ENCODE peak calls at places on chromosomes 11 and 22, in ten cellular contexts. R is activated gamma-delta T cell treated with Interleukin-2 at 50 U/mL for 16 hours; J is MCF 10A; B is activated effector memory CD4-positive, alpha-beta T cell treated with Interleukin-2 at 50 U/mL for 16 hours; W is adipocyte; P is CD8-positive, alpha-beta T cell; O is activated naive CD8-positive, alpha-beta T cell treated with anti-CD3 and anti-CD28 coated beads for 36 hours; H is right lobe of liver; G is EH; M is foreskin fibroblast. U is an unnamed sample.

GRCh38 chr22:46355369-46355995 is 20.0 kb downstream of the TRMU start:
- DNase-seq in R (peak; percentile 62), J (peak; percentile 68), B (peak; percentile 17), W (peak; percentile 82), P (peak; percentile 43), O (peak; percentile 55), H (peak; percentile 65), G (peak; percentile 63), M (peak; percentile 76), U (peak; percentile 46)

GRCh38 chr11:38593649-38594048 is 1995.6 kb upstream of the RAG2 start:
- DNase-seq in R (no peak), J (peak; percentile 68), B (no peak), W (peak; percentile 9), P (no peak), O (no peak), H (no peak), G (peak; percentile 16), M (peak; percentile 0), U (peak; percentile 1)

GRCh38 chr11:62883677-62884076 is 3.0 kb downstream of the SLC3A2 start:
- DNase-seq in R (no peak), J (peak; percentile 34), B (no peak), W (peak; percentile 56), P (no peak), O (no peak), H (no peak), G (peak; percentile 49), M (no peak), U (no peak)

GRCh38 chr22:49326558-49326957 is 501.1 kb downstream of the BRD1 start:
- DNase-seq in R (no peak), J (no peak), B (no peak), W (no peak), P (no peak), O (no peak), H (no peak), G (no peak), M (no peak), U (no peak)

GRCh38 chr11:10355257-10355661 is 50.4 kb downstream of the ADM start:
- DNase-seq in R (no peak), J (peak; percentile 74), B (no peak), W (peak; percentile 76), P (no peak), O (no peak), H (no peak), G (peak; percentile 89), M (peak; percentile 83), U (peak; percentile 86)

GRCh38 chr22:37154925-37155712 is 5.4 kb upstream of the IL2RB start:
- DNase-seq in R (no peak), J (no peak), B (no peak), W (no peak), P (no peak), O (no peak), H (no peak), G (no peak), M (no peak), U (no peak)

GRCh38 chr11:71489311-71490043 is 36.5 kb downstream of the NADSYN1 start:
- DNase-seq in R (no peak), J (peak; percentile 25), B (no peak), W (no peak), P (no peak), O (peak; percentile 75), H (peak; percentile 59), G (peak; percentile 20), M (peak; percentile 17), U (peak; percentile 23)

GRCh38 chr11:123176785-123177184 is 18.3 kb downstream of the CLMP start:
- DNase-seq in R (no peak), J (no peak), B (no peak), W (no peak), P (no peak), O (no peak), H (no peak), G (no peak), M (no peak), U (no peak)

GRCh38 chr11:113282898-113283297 is 31.5 kb upstream of the TTC12 start:
- DNase-seq in R (no peak), J (no peak), B (no peak), W (no peak), P (no peak), O (no peak), H (no peak), G (no peak), M (no peak), U (no peak)

GRCh38 chr11:64459016-64459415 is 100.1 kb downstream of the RPS6KA4 start:
- DNase-seq in R (no peak), J (no peak), B (no peak), W (no peak), P (no peak), O (no peak), H (no peak), G (peak; percentile 38), M (no peak), U (no peak)

GRCh38 chr11:70662691-70663098 is 264.4 kb downstream of the CTTN start:
- DNase-seq in R (no peak), J (no peak), B (no peak), W (no peak), P (no peak), O (no peak), H (no peak), G (no peak), M (peak; percentile 8), U (no peak)

GRCh38 chr11:8252388-8252787 is 11.3 kb downstream of the LMO1 start:
- DNase-seq in R (no peak), J (no peak), B (no peak), W (no peak), P (no peak), O (no peak), H (no peak), G (peak; percentile 15), M (no peak), U (no peak)

GRCh38 chr11:66429983-66430602 is 8.6 kb downstream of the MRPL11 start:
- DNase-seq in R (peak; percentile 66), J (peak; percentile 73), B (peak; percentile 48), W (peak; percentile 93), P (peak; percentile 58), O (peak; percentile 71), H (peak; percentile 65), G (peak; percentile 80), M (peak; percentile 86), U (peak; percentile 78)

GRCh38 chr22:38870791-38871359 is 1.1 kb downstream of the CBX6 start:
- DNase-seq in R (no peak), J (no peak), B (no peak), W (peak; percentile 27), P (no peak), O (no peak), H (no peak), G (no peak), M (no peak), U (no peak)

GRCh38 chr22:24450600-24450999 is 23.2 kb downstream of the ADORA2A start:
- DNase-seq in R (no peak), J (no peak), B (no peak), W (no peak), P (no peak), O (no peak), H (no peak), G (no peak), M (no peak), U (peak; percentile 31)

GRCh38 chr11:128921790-128922189 is 20.9 kb downstream of the TP53AIP1 start:
- DNase-seq in R (no peak), J (no peak), B (no peak), W (no peak), P (no peak), O (no peak), H (no peak), G (no peak), M (no peak), U (no peak)

GRCh38 chr22:31650391-31650790 is 11.6 kb downstream of the PISD start:
- DNase-seq in R (no peak), J (peak; percentile 86), B (no peak), W (peak; percentile 82), P (no peak), O (no peak), H (no peak), G (peak; percentile 85), M (peak; percentile 91), U (peak; percentile 93)

GRCh38 chr11:24588075-24588474 is 91.2 kb downstream of the LUZP2 start:
- DNase-seq in R (no peak), J (peak; percentile 1), B (no peak), W (peak; percentile 51), P (no peak), O (no peak), H (no peak), G (no peak), M (peak; percentile 14), U (no peak)

GRCh38 chr11:14907411-14908213 is 15.6 kb upstream of the CYP2R1 start:
- DNase-seq in R (peak; percentile 81), J (peak; percentile 70), B (peak; percentile 73), W (peak; percentile 47), P (peak; percentile 74), O (peak; percentile 80), H (peak; percentile 78), G (peak; percentile 54), M (peak; percentile 76), U (peak; percentile 30)

GRCh38 chr11:122089111-122089510 is 26.9 kb downstream of the BLID start:
- DNase-seq in R (no peak), J (no peak), B (no peak), W (no peak), P (no peak), O (no peak), H (no peak), G (peak; percentile 55), M (peak; percentile 47), U (peak; percentile 77)

GRCh38 chr11:27720277-27720830 is 20.1 kb upstream of the BDNF start:
- DNase-seq in R (no peak), J (peak; percentile 53), B (no peak), W (peak; percentile 81), P (no peak), O (no peak), H (peak; percentile 20), G (peak; percentile 72), M (peak; percentile 71), U (peak; percentile 69)

GRCh38 chr11:124570160-124570559 is 363 bp downstream of the OR8A1 start:
- DNase-seq in R (no peak), J (no peak), B (no peak), W (no peak), P (no peak), O (no peak), H (no peak), G (no peak), M (no peak), U (no peak)

GRCh38 chr11:109739374-109739773 is 317.4 kb downstream of the C11orf87 start:
- DNase-seq in R (no peak), J (peak; percentile 16), B (no peak), W (no peak), P (no peak), O (no peak), H (no peak), G (no peak), M (peak; percentile 2), U (no peak)